ENCODE peak calls at places on chromosome 1, in nine cellular contexts. P, O, Z, Y, U, V, B, K and N are unnamed samples.

GRCh38 chr1:167634435-167634834 is 4.4 kb downstream of the RCSD1 start:
- DNase-seq in P (no peak), O (no peak), Z (no peak), Y (no peak), U (no peak), V (no peak), B (no peak), K (no peak), N (no peak)

GRCh38 chr1:234986750-234987414 is 141.8 kb downstream of the TOMM20 start:
- DNase-seq in P (no peak), O (no peak), Z (no peak), Y (no peak), U (no peak), V (no peak), B (peak), K (no peak), N (no peak)

GRCh38 chr1:6495540-6496359 is 4.3 kb upstream of the PLEKHG5 start:
- DNase-seq in P (no peak), O (no peak), Z (no peak), Y (no peak), U (no peak), V (no peak), B (no peak), K (no peak), N (no peak)

GRCh38 chr1:31798433-31799195 is 17.2 kb downstream of the SPOCD1 start:
- DNase-seq in P (no peak), O (no peak), Z (no peak), Y (peak), U (peak), V (no peak), B (peak), K (no peak), N (no peak)

GRCh38 chr1:18155881-18156385 is 48.3 kb downstream of the IGSF21 start:
- DNase-seq in P (no peak), O (no peak), Z (no peak), Y (no peak), U (no peak), V (no peak), B (no peak), K (no peak), N (no peak)

GRCh38 chr1:226654508-226655124 is 84.5 kb downstream of the ITPKB start:
- DNase-seq in P (no peak), O (no peak), Z (no peak), Y (no peak), U (no peak), V (no peak), B (no peak), K (no peak), N (no peak)

GRCh38 chr1:181485276-181486097 is 2.2 kb downstream of the CACNA1E start:
- DNase-seq in P (peak), O (no peak), Z (peak), Y (no peak), U (no peak), V (no peak), B (no peak), K (peak), N (peak)

GRCh38 chr1:226162898-226163297 is 23.6 kb downstream of the ACBD3 start:
- DNase-seq in P (no peak), O (no peak), Z (no peak), Y (no peak), U (no peak), V (no peak), B (no peak), K (no peak), N (no peak)

GRCh38 chr1:61640531-61641125 is 84.3 kb downstream of the TM2D1 start:
- DNase-seq in P (peak), O (no peak), Z (no peak), Y (no peak), U (no peak), V (no peak), B (no peak), K (no peak), N (no peak)

GRCh38 chr1:220748091-220748934 is at the start of gene MTARC2:
- DNase-seq in P (no peak), O (no peak), Z (peak), Y (peak), U (no peak), V (no peak), B (peak), K (peak), N (peak)

GRCh38 chr1:90104941-90105593 is 110.2 kb downstream of the ZNF326 start:
- DNase-seq in P (no peak), O (no peak), Z (no peak), Y (no peak), U (no peak), V (no peak), B (no peak), K (no peak), N (no peak)

GRCh38 chr1:79006564-79006963 is at the start of gene ADGRL4:
- DNase-seq in P (no peak), O (no peak), Z (no peak), Y (no peak), U (peak), V (no peak), B (peak), K (peak), N (no peak)